ENCODE peak calls at places on chromosomes 7 and 10, in nine cellular contexts. Q, P, S, C, L, H, I, N and R are unnamed samples.

GRCh38 chr10:63157845-63158624 is 24.9 kb downstream of the NRBF2 start:
- DNase-seq in S (peak), H (peak), I (peak), P (peak), C (peak), Q (peak), N (peak), L (no peak), R (peak)

GRCh38 chr10:25162391-25162790 is 12.4 kb upstream of the GPR158 start:
- DNase-seq in I (no peak), P (no peak), Q (no peak), N (no peak), C (no peak), H (no peak), S (no peak), L (no peak), R (no peak)

GRCh38 chr10:127834791-127835190 is 58.0 kb downstream of the CLRN3 start:
- DNase-seq in I (no peak), S (no peak), N (no peak), L (no peak), H (no peak), P (no peak), Q (no peak), C (no peak), R (no peak)

GRCh38 chr10:88272186-88272585 is 310.9 kb downstream of the RNLS start:
- DNase-seq in C (no peak), I (no peak), H (no peak), Q (no peak), L (no peak), P (no peak), S (no peak), N (no peak), R (no peak)

GRCh38 chr10:101140950-101141621 is 10.0 kb downstream of the TLX1 start:
- DNase-seq in S (no peak), Q (no peak), H (no peak), N (no peak), P (no peak), L (no peak), C (no peak), I (no peak), R (no peak)

GRCh38 chr10:121598261-121599249 is at the start of gene FGFR2:
- DNase-seq in I (peak), L (no peak), S (peak), P (peak), N (peak), C (no peak), H (peak), Q (peak), R (peak)

GRCh38 chr7:44893710-44894135 is 8.4 kb upstream of the PURB start:
- DNase-seq in L (no peak), S (no peak), N (no peak), I (no peak), C (no peak), P (no peak), H (no peak), Q (no peak), R (no peak)

GRCh38 chr10:103983367-103983911 is 16.5 kb downstream of the SLK start:
- DNase-seq in L (no peak), C (peak), P (no peak), S (no peak), Q (no peak), H (no peak), N (no peak), I (peak), R (no peak)

GRCh38 chr7:136869006-136869961 is 832 bp downstream of the CHRM2 start:
- DNase-seq in I (no peak), S (no peak), P (peak), H (peak), Q (no peak), N (no peak), C (no peak), L (no peak), R (no peak)

GRCh38 chr7:7968544-7969305 is at the start of gene GLCCI1:
- DNase-seq in L (peak), N (peak), C (peak), P (peak), S (peak), I (peak), Q (peak), H (peak), R (peak)
- TF ChIP-seq MAX in L (peak), N (peak), C (peak), P (peak), S (peak), I (no peak), Q (peak), H (peak), R (peak)

DNA sequence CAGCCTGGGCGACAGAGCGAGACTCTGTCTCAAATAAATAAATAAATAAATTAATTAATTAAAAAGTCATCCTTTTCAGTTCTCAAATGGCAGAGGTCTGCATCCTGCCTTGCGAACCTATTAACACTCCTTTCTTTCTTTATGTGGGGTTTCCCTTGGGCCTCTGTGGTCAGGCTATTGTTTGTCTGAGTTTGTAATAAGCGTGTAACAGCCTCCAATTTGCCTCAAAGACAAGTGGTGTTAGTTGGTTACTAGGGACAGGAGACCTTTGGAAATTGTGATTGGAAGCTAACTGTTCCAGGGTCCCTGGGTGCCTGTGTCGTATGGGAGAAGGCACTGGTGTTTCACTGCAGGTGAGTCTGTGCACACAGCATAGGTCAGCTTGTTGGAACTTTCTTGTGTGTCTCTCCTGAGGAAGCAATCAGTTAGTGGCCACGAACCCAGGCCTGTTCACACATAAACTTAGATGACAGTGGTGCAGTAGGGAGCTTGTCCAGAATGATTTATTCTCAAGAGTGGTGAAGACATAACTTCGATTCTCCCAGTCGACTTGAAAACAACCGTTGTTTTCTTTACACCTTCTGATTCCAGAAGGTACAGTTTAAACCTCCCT is 33.5 kb downstream of the TCF7L2 start:
- DNase-seq in P (no peak), C (no peak), S (no peak), H (no peak), I (no peak), Q (no peak), L (no peak), N (no peak), R (no peak)
- TF ChIP-seq MAX in P (no peak), C (no peak), S (no peak), H (no peak), I (no peak), Q (no peak), L (no peak), N (no peak), R (no peak)

GRCh38 chr7:36032362-36032818 is 120.7 kb upstream of the EEPD1 start:
- DNase-seq in P (no peak), S (no peak), Q (no peak), I (no peak), N (no peak), C (no peak), H (no peak), L (no peak), R (peak)
- TF ChIP-seq MAX in P (no peak), S (no peak), Q (no peak), I (no peak), N (no peak), C (no peak), H (no peak), L (no peak), R (no peak)

DNA sequence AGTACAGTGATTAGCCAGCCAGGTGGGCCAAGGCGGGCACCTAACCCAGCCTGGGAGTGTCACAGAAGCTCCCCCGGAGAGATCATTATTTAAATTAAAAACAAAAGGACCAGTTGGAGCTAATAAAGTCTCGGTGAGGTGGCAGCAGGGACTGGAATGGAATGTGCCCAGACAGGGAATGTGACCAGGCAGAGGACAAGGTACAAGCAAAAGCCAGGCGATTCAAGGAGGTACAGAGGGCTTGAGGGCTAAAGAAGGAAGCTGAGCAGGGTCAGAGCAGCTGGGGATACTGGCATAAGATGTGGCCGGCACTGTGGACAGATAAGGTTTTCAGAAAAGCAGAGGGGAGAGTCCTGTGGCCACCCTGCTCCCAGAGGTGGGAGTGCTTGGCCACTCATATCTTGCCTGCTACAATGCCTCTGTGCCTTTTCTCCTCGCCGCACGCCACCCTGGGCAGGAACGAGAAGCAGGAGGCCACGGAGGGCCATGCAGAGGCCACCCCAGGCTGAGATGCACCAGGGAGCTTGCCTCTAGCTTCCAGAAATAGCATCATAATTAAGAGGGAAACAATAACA is 13.2 kb downstream of the TMEM273 start:
- DNase-seq in Q (no peak), C (no peak), H (no peak), I (no peak), L (no peak), P (no peak), N (no peak), S (no peak), R (no peak)
- TF ChIP-seq MAX in Q (peak), C (no peak), H (no peak), I (no peak), L (no peak), P (no peak), N (no peak), S (no peak), R (no peak)

GRCh38 chr7:108845960-108846359 is 276.3 kb downstream of the DNAJB9 start:
- DNase-seq in H (no peak), N (no peak), L (no peak), S (no peak), C (no peak), I (no peak), P (no peak), Q (no peak), R (no peak)

GRCh38 chr7:108846471-108846870 is 276.8 kb downstream of the DNAJB9 start:
- DNase-seq in I (no peak), Q (no peak), L (no peak), P (no peak), N (no peak), H (no peak), C (no peak), S (no peak), R (no peak)

DNA sequence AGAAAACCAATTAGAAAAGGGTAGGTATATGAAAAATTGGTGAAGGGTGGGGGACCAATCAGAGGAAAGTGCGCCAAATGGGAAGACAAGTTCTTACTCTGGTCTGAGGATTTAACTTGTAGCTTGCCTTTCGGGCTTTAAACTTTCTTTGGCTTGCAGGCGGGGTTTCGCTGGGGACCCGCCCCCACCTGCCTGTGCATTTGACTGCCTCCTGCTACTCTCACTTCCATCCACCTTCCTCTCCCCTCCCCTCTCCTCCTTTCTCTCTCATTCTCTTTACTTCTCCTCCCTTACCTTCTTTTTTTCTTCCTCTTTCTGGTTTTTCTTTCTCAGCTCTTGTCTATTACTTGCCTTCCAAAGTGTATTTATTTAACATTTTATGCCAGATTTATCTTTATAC is 278.8 kb downstream of the DNAJB9 start:
- DNase-seq in S (no peak), C (no peak), P (peak), Q (no peak), L (no peak), N (no peak), I (no peak), H (no peak), R (no peak)
- TF ChIP-seq MAX in S (no peak), C (no peak), P (no peak), Q (no peak), L (no peak), N (no peak), I (no peak), H (no peak), R (no peak)

DNA sequence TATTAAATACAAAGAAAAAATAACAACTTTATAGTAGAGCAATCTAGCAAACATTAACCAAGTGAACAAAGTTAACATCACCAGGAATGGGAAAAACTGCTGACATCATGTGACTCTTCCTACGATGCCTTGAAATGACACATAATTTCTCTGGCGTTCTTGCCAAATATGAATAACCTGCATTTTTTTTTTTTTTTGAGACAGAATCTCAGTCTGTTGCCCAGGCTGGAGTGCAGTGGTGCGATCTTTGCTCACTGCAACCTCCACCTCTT is 126.5 kb upstream of the VKORC1L1 start:
- DNase-seq in I (peak), H (no peak), N (no peak), L (no peak), S (no peak), Q (no peak), P (no peak), C (no peak), R (peak)
- TF ChIP-seq MAX in I (no peak), H (no peak), N (no peak), L (no peak), S (no peak), Q (no peak), P (no peak), C (no peak), R (no peak)